ENCODE peak calls at places on chromosomes 2 and 18, in six cellular contexts. One of them, this sample, is unnamed.

GRCh38 chr2:128589681-128590080 is 271.0 kb upstream of the HS6ST1 start:
- DNase-seq in NCI-H146: no peak
- DNase-seq in NCI-H1092: no peak
- DNase-seq in osteocyte: no peak
- DNase-seq in HCT116: no peak
- DNase-seq in RPMI8226: no peak
- DNase-seq in this sample: no peak

GRCh38 chr2:199955339-199956061 is at the start of the genes MAIP1 and TYW5:
- DNase-seq in NCI-H1092: peak
- DNase-seq in RPMI8226: peak
- DNase-seq in HCT116: peak
- DNase-seq in osteocyte: peak
- DNase-seq in NCI-H146: peak
- DNase-seq in this sample: peak

GRCh38 chr2:149692837-149693518 is 105.4 kb upstream of the MMADHC start:
- DNase-seq in HCT116: no peak
- DNase-seq in NCI-H1092: no peak
- DNase-seq in NCI-H146: no peak
- DNase-seq in RPMI8226: no peak
- DNase-seq in osteocyte: no peak
- DNase-seq in this sample: no peak

GRCh38 chr2:157785200-157785599 is 90.9 kb downstream of the ACVR1 start:
- DNase-seq in NCI-H1092: no peak
- DNase-seq in HCT116: no peak
- DNase-seq in RPMI8226: no peak
- DNase-seq in NCI-H146: no peak
- DNase-seq in osteocyte: no peak
- DNase-seq in this sample: no peak

GRCh38 chr2:1605659-1606400 is 138.5 kb downstream of the PXDN start:
- DNase-seq in NCI-H146: no peak
- DNase-seq in NCI-H1092: no peak
- DNase-seq in osteocyte: no peak
- DNase-seq in HCT116: no peak
- DNase-seq in RPMI8226: no peak
- DNase-seq in this sample: no peak

GRCh38 chr2:126774761-126775160 is 118.8 kb downstream of the GYPC start:
- DNase-seq in NCI-H1092: no peak
- DNase-seq in NCI-H146: no peak
- DNase-seq in HCT116: no peak
- DNase-seq in osteocyte: no peak
- DNase-seq in RPMI8226: no peak
- DNase-seq in this sample: no peak

GRCh38 chr18:21164746-21165145 is 53.1 kb upstream of the ROCK1 start:
- DNase-seq in RPMI8226: no peak
- DNase-seq in NCI-H1092: no peak
- DNase-seq in HCT116: no peak
- DNase-seq in NCI-H146: no peak
- DNase-seq in osteocyte: no peak
- DNase-seq in this sample: no peak

GRCh38 chr2:101930019-101930418 is 61.7 kb upstream of the IL1R2 start:
- DNase-seq in HCT116: no peak
- DNase-seq in osteocyte: no peak
- DNase-seq in NCI-H1092: no peak
- DNase-seq in RPMI8226: no peak
- DNase-seq in NCI-H146: no peak
- DNase-seq in this sample: no peak

GRCh38 chr18:48994044-48994651 is 43.4 kb upstream of the SMAD7 start:
- DNase-seq in osteocyte: no peak
- DNase-seq in NCI-H1092: no peak
- DNase-seq in HCT116: no peak
- DNase-seq in RPMI8226: no peak
- DNase-seq in NCI-H146: peak
- DNase-seq in this sample: no peak

GRCh38 chr2:112181571-112182290 is 43.5 kb downstream of the FBLN7 start:
- DNase-seq in NCI-H1092: peak
- DNase-seq in RPMI8226: no peak
- DNase-seq in HCT116: no peak
- DNase-seq in NCI-H146: peak
- DNase-seq in osteocyte: peak
- DNase-seq in this sample: peak

GRCh38 chr2:11858883-11859282 is 112.5 kb downstream of the LPIN1 start:
- DNase-seq in NCI-H1092: no peak
- DNase-seq in HCT116: no peak
- DNase-seq in RPMI8226: no peak
- DNase-seq in NCI-H146: no peak
- DNase-seq in osteocyte: no peak
- DNase-seq in this sample: no peak

GRCh38 chr2:237026981-237027711 is 58.5 kb upstream of the COPS8 start:
- DNase-seq in NCI-H146: peak
- DNase-seq in RPMI8226: peak
- DNase-seq in osteocyte: peak
- DNase-seq in NCI-H1092: peak
- DNase-seq in HCT116: peak
- DNase-seq in this sample: peak

GRCh38 chr18:24086082-24086481 is 52.8 kb upstream of the CABYR start:
- DNase-seq in NCI-H1092: peak
- DNase-seq in HCT116: no peak
- DNase-seq in osteocyte: no peak
- DNase-seq in NCI-H146: peak
- DNase-seq in RPMI8226: no peak
- DNase-seq in this sample: no peak

GRCh38 chr2:159608108-159608507 is 8.2 kb downstream of the BAZ2B start:
- DNase-seq in HCT116: no peak
- DNase-seq in NCI-H146: no peak
- DNase-seq in osteocyte: no peak
- DNase-seq in NCI-H1092: no peak
- DNase-seq in RPMI8226: no peak
- DNase-seq in this sample: no peak

GRCh38 chr2:30280596-30281434 is 49.5 kb downstream of the LBH start:
- DNase-seq in RPMI8226: no peak
- DNase-seq in osteocyte: no peak
- DNase-seq in NCI-H146: no peak
- DNase-seq in HCT116: no peak
- DNase-seq in NCI-H1092: no peak
- DNase-seq in this sample: no peak

GRCh38 chr2:24228470-24228869 is 53.6 kb downstream of the FAM228A start:
- DNase-seq in osteocyte: no peak
- DNase-seq in NCI-H146: peak
- DNase-seq in HCT116: no peak
- DNase-seq in NCI-H1092: no peak
- DNase-seq in RPMI8226: peak
- DNase-seq in this sample: no peak

GRCh38 chr2:118151831-118152230 is 63.6 kb downstream of the INSIG2 start:
- DNase-seq in RPMI8226: no peak
- DNase-seq in NCI-H146: no peak
- DNase-seq in osteocyte: no peak
- DNase-seq in NCI-H1092: no peak
- DNase-seq in HCT116: no peak
- DNase-seq in this sample: no peak

GRCh38 chr2:68726608-68727367 is 7.8 kb upstream of the ARHGAP25 start:
- DNase-seq in RPMI8226: peak
- DNase-seq in HCT116: no peak
- DNase-seq in NCI-H146: no peak
- DNase-seq in osteocyte: no peak
- DNase-seq in NCI-H1092: no peak
- DNase-seq in this sample: no peak

GRCh38 chr2:226387499-226387942 is 412.1 kb downstream of the IRS1 start:
- DNase-seq in NCI-H1092: no peak
- DNase-seq in osteocyte: no peak
- DNase-seq in NCI-H146: no peak
- DNase-seq in RPMI8226: no peak
- DNase-seq in HCT116: no peak
- DNase-seq in this sample: no peak

GRCh38 chr2:128786800-128787478 is 468.3 kb upstream of the HS6ST1 start:
- DNase-seq in NCI-H1092: no peak
- DNase-seq in RPMI8226: no peak
- DNase-seq in osteocyte: peak
- DNase-seq in NCI-H146: peak
- DNase-seq in HCT116: no peak
- DNase-seq in this sample: no peak

GRCh38 chr18:48534364-48534763 is 4.5 kb upstream of the CTIF start:
- DNase-seq in RPMI8226: no peak
- DNase-seq in HCT116: no peak
- DNase-seq in NCI-H1092: no peak
- DNase-seq in osteocyte: no peak
- DNase-seq in NCI-H146: no peak
- DNase-seq in this sample: no peak

GRCh38 chr2:42345986-42346385 is 15.0 kb downstream of the COX7A2L start:
- DNase-seq in HCT116: no peak
- DNase-seq in RPMI8226: no peak
- DNase-seq in osteocyte: no peak
- DNase-seq in NCI-H1092: no peak
- DNase-seq in NCI-H146: no peak
- DNase-seq in this sample: no peak

GRCh38 chr2:10977636-10978035 is 65.9 kb downstream of the KCNF1 start:
- DNase-seq in NCI-H1092: no peak
- DNase-seq in osteocyte: no peak
- DNase-seq in RPMI8226: no peak
- DNase-seq in HCT116: no peak
- DNase-seq in NCI-H146: no peak
- DNase-seq in this sample: no peak

GRCh38 chr18:37298816-37299215 is 266.8 kb downstream of the CELF4 start:
- DNase-seq in NCI-H1092: no peak
- DNase-seq in NCI-H146: peak
- DNase-seq in RPMI8226: no peak
- DNase-seq in HCT116: no peak
- DNase-seq in osteocyte: no peak
- DNase-seq in this sample: no peak

GRCh38 chr2:97715951-97716694 is 2.7 kb downstream of the ZAP70 start:
- DNase-seq in RPMI8226: no peak
- DNase-seq in NCI-H1092: no peak
- DNase-seq in NCI-H146: no peak
- DNase-seq in HCT116: no peak
- DNase-seq in osteocyte: no peak
- DNase-seq in this sample: no peak

GRCh38 chr2:227390468-227391256 is 2.9 kb upstream of the SCYGR1 start:
- DNase-seq in NCI-H146: no peak
- DNase-seq in NCI-H1092: no peak
- DNase-seq in HCT116: no peak
- DNase-seq in RPMI8226: no peak
- DNase-seq in osteocyte: no peak
- DNase-seq in this sample: no peak

GRCh38 chr18:58128286-58129018 is 84.4 kb downstream of the NEDD4L start:
- DNase-seq in HCT116: no peak
- DNase-seq in osteocyte: no peak
- DNase-seq in NCI-H146: no peak
- DNase-seq in NCI-H1092: no peak
- DNase-seq in RPMI8226: no peak
- DNase-seq in this sample: no peak

GRCh38 chr18:55088000-55088401 is 128.7 kb upstream of the CCDC68 start:
- DNase-seq in NCI-H146: no peak
- DNase-seq in osteocyte: no peak
- DNase-seq in RPMI8226: no peak
- DNase-seq in HCT116: no peak
- DNase-seq in NCI-H1092: no peak
- DNase-seq in this sample: no peak

GRCh38 chr18:28766721-28767120 is 589.8 kb upstream of the CDH2 start:
- DNase-seq in NCI-H1092: no peak
- DNase-seq in HCT116: no peak
- DNase-seq in osteocyte: no peak
- DNase-seq in RPMI8226: no peak
- DNase-seq in NCI-H146: no peak
- DNase-seq in this sample: no peak

GRCh38 chr2:222142027-222142426 is 156.8 kb downstream of the PAX3 start:
- DNase-seq in osteocyte: no peak
- DNase-seq in NCI-H146: no peak
- DNase-seq in HCT116: no peak
- DNase-seq in RPMI8226: no peak
- DNase-seq in NCI-H1092: no peak
- DNase-seq in this sample: no peak

GRCh38 chr2:240926516-240927389 is 20.6 kb downstream of the CROCC2 start:
- DNase-seq in NCI-H1092: no peak
- DNase-seq in HCT116: no peak
- DNase-seq in osteocyte: peak
- DNase-seq in NCI-H146: no peak
- DNase-seq in RPMI8226: peak
- DNase-seq in this sample: no peak

GRCh38 chr2:45882707-45883106 is 231.2 kb downstream of the PRKCE start:
- DNase-seq in RPMI8226: no peak
- DNase-seq in NCI-H146: no peak
- DNase-seq in NCI-H1092: no peak
- DNase-seq in HCT116: no peak
- DNase-seq in osteocyte: no peak
- DNase-seq in this sample: no peak

GRCh38 chr18:26655614-26656400 is 107.5 kb upstream of the KCTD1 start:
- DNase-seq in RPMI8226: peak
- DNase-seq in NCI-H1092: peak
- DNase-seq in NCI-H146: peak
- DNase-seq in HCT116: no peak
- DNase-seq in osteocyte: no peak
- DNase-seq in this sample: peak

GRCh38 chr2:56077352-56077915 is 106.4 kb upstream of the CCDC85A start:
- DNase-seq in HCT116: peak
- DNase-seq in RPMI8226: peak
- DNase-seq in osteocyte: no peak
- DNase-seq in NCI-H1092: peak
- DNase-seq in NCI-H146: peak
- DNase-seq in this sample: no peak

This sample was measured in NCI-H510A.